ENCODE peak calls at places on chromosomes 12 and 14, in nine cellular contexts. Q is OCI-LY7, K is MM.1S, F is SK-N-SH, O is Karpas-422, D is PC-9, N is GM23248, T is HCT116, J is PC-3. C is an unnamed sample. For H3K4me1 and H3K9me2, the result is how much of the 10 kb centered on the place peaks cover.

GRCh38 chr12:117189725-117190209 is 503 bp downstream of the FBXO21 start:
- DNase-seq in Q (peak), K (no peak), F (peak), O (peak), D (no peak), N (peak), T (no peak), J (peak), C (peak)

GRCh38 chr12:52260351-52261210 is 13.9 kb upstream of the KRT86 start:
- DNase-seq in Q (no peak), K (no peak), F (no peak), O (no peak), D (no peak), N (no peak), T (no peak), J (peak), C (no peak)

GRCh38 chr12:74980510-74980909 is 229.1 kb downstream of the KCNC2 start:
- DNase-seq in Q (no peak), K (no peak), F (no peak), O (no peak), D (no peak), N (peak), T (no peak), J (peak), C (peak)

GRCh38 chr14:68926236-68926635 is 52.9 kb downstream of the ACTN1 start:
- DNase-seq in Q (peak), K (no peak), F (no peak), O (peak), D (no peak), N (no peak), T (no peak), J (peak), C (no peak)

GRCh38 chr12:7090222-7090998 is 1.8 kb downstream of the C1R start:
- DNase-seq in Q (no peak), K (no peak), F (no peak), O (no peak), D (no peak), N (peak), T (no peak), J (no peak), C (no peak)

GRCh38 chr12:7152818-7153217 is 22.6 kb downstream of the CLSTN3 start:
- DNase-seq in Q (no peak), K (no peak), F (no peak), O (no peak), D (no peak), N (no peak), T (no peak), J (no peak), C (no peak)

GRCh38 chr12:63021126-63021525 is 86.2 kb upstream of the PPM1H start:
- DNase-seq in Q (no peak), K (no peak), F (no peak), O (no peak), D (no peak), N (no peak), T (no peak), J (no peak), C (no peak)

GRCh38 chr14:81200041-81200440 is 20.7 kb downstream of the GTF2A1 start:
- DNase-seq in Q (no peak), K (peak), F (no peak), O (no peak), D (no peak), N (no peak), T (no peak), J (no peak), C (no peak)

GRCh38 chr14:53542692-53543091 is 389.6 kb upstream of the DDHD1 start:
- DNase-seq in Q (no peak), K (no peak), F (peak), O (no peak), D (no peak), N (no peak), T (no peak), J (peak), C (peak)

GRCh38 chr12:49558526-49558925 is 9.4 kb downstream of the MCRS1 start:
- DNase-seq in Q (no peak), K (no peak), F (no peak), O (no peak), D (no peak), N (no peak), T (no peak), J (no peak), C (no peak)

GRCh38 chr14:67643671-67644070 is 24.0 kb downstream of the ARG2 start:
- DNase-seq in Q (no peak), K (no peak), F (no peak), O (no peak), D (peak), N (no peak), T (no peak), J (no peak), C (no peak)

GRCh38 chr12:7009512-7009911 is 8.8 kb downstream of the LPCAT3 start:
- DNase-seq in Q (no peak), K (no peak), F (no peak), O (no peak), D (no peak), N (no peak), T (no peak), J (no peak), C (no peak)

GRCh38 chr12:117025481-117026151 is 73.6 kb downstream of the TESC start:
- DNase-seq in Q (peak), K (peak), F (peak), O (peak), D (peak), N (peak), T (peak), J (peak), C (peak)

GRCh38 chr12:24404086-24404815 is 454.8 kb upstream of the SOX5 start:
- DNase-seq in Q (no peak), K (no peak), F (no peak), O (no peak), D (no peak), N (no peak), T (no peak), J (no peak), C (no peak)

GRCh38 chr14:33693237-33693636 is 257.6 kb downstream of the EGLN3 start:
- DNase-seq in Q (no peak), K (no peak), F (no peak), O (no peak), D (no peak), N (peak), T (no peak), J (no peak), C (no peak)

GRCh38 chr12:52561880-52562449 is 9.0 kb upstream of the KRT71 start:
- DNase-seq in Q (no peak), K (no peak), F (no peak), O (no peak), D (no peak), N (peak), T (peak), J (peak), C (peak)

GRCh38 chr14:105891221-105891602 is 364.8 kb downstream of the TMEM121 start:
- DNase-seq in Q (no peak), K (no peak), F (no peak), O (no peak), D (no peak), N (no peak), T (no peak), J (no peak), C (no peak)

GRCh38 chr12:33560653-33561208 is 121.1 kb upstream of the SYT10 start:
- DNase-seq in Q (no peak), K (no peak), F (no peak), O (no peak), D (no peak), N (no peak), T (no peak), J (peak), C (no peak)

GRCh38 chr12:57089259-57090245 is 638 bp downstream of the NAB2 start:
- DNase-seq in Q (peak), K (no peak), F (peak), O (peak), D (no peak), N (peak), T (no peak), J (peak), C (peak)

GRCh38 chr14:22448905-22449611 is 140.0 kb downstream of the DAD1 start:
- DNase-seq in Q (peak), K (no peak), F (no peak), O (no peak), D (peak), N (peak), T (no peak), J (peak), C (no peak)

GRCh38 chr14:36659822-36660735 is 1.6 kb upstream of the PAX9 start:
- DNase-seq in Q (no peak), K (no peak), F (no peak), O (peak), D (no peak), N (no peak), T (no peak), J (no peak), C (no peak)

GRCh38 chr14:101112351-101113107 is 209.0 kb upstream of the RTL1 start:
- DNase-seq in Q (no peak), K (no peak), F (peak), O (no peak), D (no peak), N (no peak), T (no peak), J (no peak), C (no peak)

GRCh38 chr14:54893151-54893760 is 9.4 kb downstream of the GCH1 start:
- DNase-seq in Q (peak), K (no peak), F (peak), O (peak), D (peak), N (peak), T (peak), J (peak), C (peak)

GRCh38 chr12:53220857-53221202 is 11.2 kb downstream of the RARG start:
- DNase-seq in Q (peak), K (peak), F (peak), O (peak), D (peak), N (peak), T (peak), J (peak), C (peak)

GRCh38 chr14:80150301-80150700 is 61.0 kb downstream of the DIO2 start:
- DNase-seq in Q (no peak), K (no peak), F (no peak), O (no peak), D (no peak), N (peak), T (no peak), J (peak), C (no peak)

GRCh38 chr14:68772761-68773381 is 20.0 kb downstream of the ZFP36L1 start:
- DNase-seq in Q (no peak), K (no peak), F (no peak), O (no peak), D (no peak), N (no peak), T (no peak), J (no peak), C (no peak)

GRCh38 chr12:1398673-1399072 is 195.7 kb downstream of the FBXL14 start:
- DNase-seq in Q (no peak), K (peak), F (no peak), O (no peak), D (no peak), N (peak), T (no peak), J (peak), C (no peak)

GRCh38 chr12:111488798-111489197 is 83.1 kb downstream of the SH2B3 start:
- DNase-seq in Q (no peak), K (no peak), F (no peak), O (no peak), D (no peak), N (no peak), T (no peak), J (no peak), C (no peak)

DNA sequence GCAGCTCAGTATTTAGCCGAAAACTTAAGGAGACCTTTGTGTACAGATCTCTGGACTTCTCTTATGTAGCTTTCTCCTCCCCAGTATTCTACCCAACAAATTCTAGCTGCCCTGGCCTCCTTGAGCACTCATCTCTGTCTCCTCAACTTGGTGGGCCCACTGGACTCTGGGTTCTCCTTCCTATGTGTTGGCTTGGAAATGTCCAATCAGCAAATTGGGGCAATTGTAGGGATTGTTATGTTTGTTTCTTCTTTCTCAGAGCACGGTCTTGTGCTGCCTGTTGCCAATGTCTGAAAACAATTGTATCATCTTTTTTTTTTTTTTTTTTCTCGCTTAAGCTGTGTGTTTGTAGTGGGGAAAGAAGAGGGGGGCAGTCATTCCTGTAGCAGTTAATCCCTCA is 30.2 kb downstream of the NTN4 start:
- DNase-seq in Q (no peak), K (no peak), F (no peak), O (no peak), D (no peak), N (no peak), T (no peak), J (no peak), C (no peak)
- H3K4me1 ChIP-seq in Q (under half), K (under half), F (under half), O (under half), D (under half), N (under half), T (under half), J (under half), C (under half)

DNA sequence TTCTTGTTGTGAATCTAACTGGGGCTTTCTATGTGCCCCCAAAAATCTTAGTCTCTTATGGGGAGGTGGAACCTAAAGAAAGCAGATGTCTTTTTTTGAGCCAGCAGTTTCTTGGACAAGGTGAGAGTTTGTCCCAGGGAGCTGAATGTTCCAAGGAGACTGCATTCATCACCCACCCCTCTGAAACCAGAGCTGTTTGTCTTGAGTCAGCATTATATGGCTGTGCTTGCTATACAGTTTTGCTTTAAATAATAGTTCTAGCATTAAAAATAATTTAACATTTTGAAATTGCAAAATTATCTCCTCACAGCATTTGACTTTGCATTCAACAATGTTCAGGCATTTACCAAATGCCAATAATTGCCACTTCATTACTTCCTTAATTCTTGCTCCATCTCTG is 813.3 kb downstream of the BCL11B start:
- DNase-seq in Q (no peak), K (no peak), F (no peak), O (no peak), D (no peak), N (no peak), T (no peak), J (no peak), C (no peak)
- H3K9me2 ChIP-seq in Q (under half), K (under half), F (under half), O (under half), D (under half), N (under half), T (under half), J (under half), C (under half)

DNA sequence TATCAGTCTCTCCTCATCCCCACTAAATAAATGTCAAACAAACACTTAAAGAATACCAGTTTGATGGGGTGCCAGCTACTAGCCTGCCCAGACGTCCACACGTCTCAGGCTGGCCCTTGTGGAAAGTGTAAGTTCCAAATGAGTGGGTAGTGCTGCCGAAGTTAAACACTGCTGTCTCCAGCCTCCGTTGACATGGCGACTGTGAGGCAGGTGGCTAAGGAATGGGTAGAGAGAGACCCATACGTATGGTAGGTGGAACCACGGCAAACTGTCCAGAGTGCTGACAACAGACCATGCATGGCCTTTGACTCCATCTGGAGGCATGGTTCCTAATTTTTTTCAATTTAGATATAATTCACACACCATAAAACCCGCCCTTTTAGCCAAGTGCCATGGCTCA is 37.9 kb downstream of the PITPNM2 start:
- DNase-seq in Q (no peak), K (no peak), F (no peak), O (no peak), D (no peak), N (no peak), T (no peak), J (no peak), C (no peak)
- H3K4me1 ChIP-seq in Q (under half), K (under half), F (under half), O (under half), D (under half), N (under half), T (under half), J (under half), C (under half)

GRCh38 chr12:103013741-103014140 is 56.3 kb downstream of the ASCL1 start:
- DNase-seq in Q (no peak), K (no peak), F (no peak), O (no peak), D (no peak), N (no peak), T (no peak), J (no peak), C (no peak)
- H3K9me2 ChIP-seq in Q (under half), K (under half), F (under half), O (under half), D (under half), N (under half), T (under half), J (under half), C (under half)